ENCODE peak calls at places on chromosome 1, in six cellular contexts. S is fibroblast of the aortic adventitia, L is activated gamma-delta T cell, K is G401, B is neural crest cell, I is HFF-Myc. U is an unnamed sample.

GRCh38 chr1:9787702-9788101 is 36.1 kb downstream of the CLSTN1 start:
- DNase-seq in S (no peak), L (no peak), K (no peak), B (no peak), I (no peak), U (peak; percentile 79)

GRCh38 chr1:236948996-236949395 is 55.2 kb downstream of the MT1HL1 start:
- DNase-seq in S (no peak), L (no peak), K (peak; percentile 65), B (no peak), I (no peak), U (no peak)

GRCh38 chr1:13751985-13752384 is 52.0 kb downstream of the PRDM2 start:
- DNase-seq in S (no peak), L (no peak), K (no peak), B (no peak), I (no peak), U (no peak)

GRCh38 chr1:21361506-21361905 is 71.2 kb upstream of the ECE1 start:
- DNase-seq in S (peak; percentile 11), L (no peak), K (no peak), B (no peak), I (no peak), U (no peak)

GRCh38 chr1:147287133-147287865 is 44.8 kb downstream of the CHD1L start:
- DNase-seq in S (peak; percentile 17), L (no peak), K (no peak), B (no peak), I (no peak), U (no peak)

GRCh38 chr1:152752225-152752624 is 5.6 kb upstream of the KPRP start:
- DNase-seq in S (peak; percentile 40), L (no peak), K (no peak), B (no peak), I (no peak), U (no peak)

GRCh38 chr1:154352581-154353459 is 27.5 kb downstream of the ATP8B2 start:
- DNase-seq in S (peak; percentile 66), L (no peak), K (peak; percentile 52), B (peak; percentile 55), I (no peak), U (peak; percentile 45)

GRCh38 chr1:210792703-210793102 is 341.2 kb downstream of the KCNH1 start:
- DNase-seq in S (peak; percentile 2), L (no peak), K (no peak), B (no peak), I (peak; percentile 36), U (no peak)

GRCh38 chr1:201686709-201687455 is 142.1 kb upstream of the IPO9 start:
- DNase-seq in S (no peak), L (no peak), K (no peak), B (no peak), I (no peak), U (no peak)

GRCh38 chr1:49102752-49103151 is 326.1 kb upstream of the BEND5 start:
- DNase-seq in S (peak; percentile 12), L (no peak), K (no peak), B (no peak), I (no peak), U (no peak)

GRCh38 chr1:214192825-214193643 is 87.9 kb upstream of the SMYD2 start:
- DNase-seq in S (no peak), L (no peak), K (no peak), B (no peak), I (no peak), U (no peak)

GRCh38 chr1:23799570-23800395 is 771 bp downstream of the GALE start:
- DNase-seq in S (peak; percentile 34), L (no peak), K (no peak), B (no peak), I (no peak), U (peak; percentile 26)

GRCh38 chr1:217363319-217363718 is 267.6 kb downstream of the GPATCH2 start:
- DNase-seq in S (no peak), L (no peak), K (no peak), B (no peak), I (no peak), U (no peak)

GRCh38 chr1:152517237-152517811 is 3.0 kb downstream of the CRCT1 start:
- DNase-seq in S (peak; percentile 2), L (no peak), K (no peak), B (no peak), I (no peak), U (no peak)

GRCh38 chr1:27934818-27935549 is at the start of gene SMPDL3B:
- DNase-seq in S (no peak), L (no peak), K (peak; percentile 55), B (no peak), I (no peak), U (no peak)

GRCh38 chr1:39269791-39270342 is 65.4 kb downstream of the MACF1 start:
- DNase-seq in S (peak; percentile 76), L (no peak), K (peak; percentile 60), B (no peak), I (no peak), U (no peak)

GRCh38 chr1:36307601-36308330 is 1.6 kb downstream of the SH3D21 start:
- DNase-seq in S (no peak), L (no peak), K (no peak), B (no peak), I (no peak), U (no peak)

GRCh38 chr1:233613252-233614172 is at the start of gene KCNK1:
- DNase-seq in S (peak; percentile 94), L (no peak), K (peak; percentile 91), B (peak; percentile 24), I (peak; percentile 35), U (no peak)

GRCh38 chr1:58529288-58529687 is 17.2 kb downstream of the OMA1 start:
- DNase-seq in S (no peak), L (no peak), K (no peak), B (no peak), I (no peak), U (no peak)

GRCh38 chr1:83017701-83018100 is 981.2 kb downstream of the TTLL7 start:
- DNase-seq in S (no peak), L (no peak), K (no peak), B (no peak), I (no peak), U (no peak)

GRCh38 chr1:82227696-82228095 is 427.0 kb downstream of the ADGRL2 start:
- DNase-seq in S (peak; percentile 88), L (no peak), K (no peak), B (no peak), I (no peak), U (no peak)

GRCh38 chr1:36133484-36133883 is 8.5 kb upstream of the COL8A2 start:
- DNase-seq in S (peak; percentile 98), L (no peak), K (no peak), B (no peak), I (peak; percentile 95), U (no peak)

U was measured in central memory CD4-positive, alpha-beta T cell.